ENCODE peak calls at places on chromosomes 11 and 22, in four cellular contexts. J, T, K and I are unnamed samples. For H3K4me1, the result is how much of the 10 kb centered on the place peaks cover.

GRCh38 chr11:114134870-114135269 is 75.4 kb downstream of the ZBTB16 start:
- DNase-seq in K (no peak), T (no peak), J (no peak), I (no peak)

GRCh38 chr11:131754671-131755070 is 384.3 kb downstream of the NTM start:
- DNase-seq in T (no peak), K (no peak), J (no peak), I (no peak)

GRCh38 chr11:79013509-79013908 is 427.3 kb downstream of the TENM4 start:
- DNase-seq in T (no peak), J (no peak), K (no peak), I (no peak)

GRCh38 chr22:22244337-22245250 is at the start of gene VPREB1:
- DNase-seq in J (peak), K (no peak), T (no peak), I (no peak)

GRCh38 chr11:107844041-107844440 is 14.5 kb downstream of the SLC35F2 start:
- DNase-seq in T (no peak), J (no peak), K (no peak), I (no peak)

GRCh38 chr11:134207538-134208239 is 16.1 kb downstream of the NCAPD3 start:
- DNase-seq in K (peak), T (no peak), J (no peak), I (peak)

GRCh38 chr11:105344938-105345337 is 205.4 kb upstream of the CARD18 start:
- DNase-seq in T (no peak), K (no peak), J (no peak), I (no peak)

GRCh38 chr11:84871116-84871515 is 756.0 kb downstream of the DLG2 start:
- DNase-seq in J (no peak), T (no peak), K (no peak), I (no peak)

GRCh38 chr22:36327922-36328551 is 59.7 kb downstream of the MYH9 start:
- DNase-seq in K (no peak), T (peak), J (no peak), I (no peak)

DNA sequence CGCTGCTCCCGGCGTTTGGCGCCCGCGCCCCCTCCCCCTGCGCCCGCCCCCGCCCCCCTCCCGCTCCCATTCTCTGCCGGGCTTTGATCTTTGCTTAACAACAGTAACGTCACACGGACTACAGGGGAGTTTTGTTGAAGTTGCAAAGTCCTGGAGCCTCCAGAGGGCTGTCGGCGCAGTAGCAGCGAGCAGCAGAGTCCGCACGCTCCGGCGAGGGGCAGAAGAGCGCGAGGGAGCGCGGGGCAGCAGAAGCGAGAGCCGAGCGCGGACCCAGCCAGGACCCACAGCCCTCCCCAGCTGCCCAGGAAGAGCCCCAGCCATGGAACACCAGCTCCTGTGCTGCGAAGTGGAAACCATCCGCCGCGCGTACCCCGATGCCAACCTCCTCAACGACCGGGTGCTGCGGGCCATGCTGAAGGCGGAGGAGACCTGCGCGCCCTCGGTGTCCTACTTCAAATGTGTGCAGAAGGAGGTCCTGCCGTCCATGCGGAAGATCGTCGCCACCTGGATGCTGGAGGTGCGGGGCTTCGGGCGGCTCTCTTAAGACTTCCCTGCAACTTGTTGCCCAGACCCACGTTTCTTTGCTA is at the start of gene CCND1:
- DNase-seq in T (peak), K (peak), J (peak), I (peak)
- H3K4me1 ChIP-seq in T (under half), K (under half), J (under half), I (under half)

GRCh38 chr11:122802876-122803275 is 35.4 kb upstream of the CRTAM start:
- DNase-seq in T (no peak), J (no peak), K (no peak), I (no peak)

GRCh38 chr11:122804161-122804560 is 34.1 kb upstream of the CRTAM start:
- DNase-seq in J (no peak), T (no peak), K (no peak), I (no peak)

GRCh38 chr11:122803306-122803705 is 35.0 kb upstream of the CRTAM start:
- DNase-seq in K (no peak), T (no peak), J (no peak), I (no peak)

GRCh38 chr11:122804796-122805195 is 33.5 kb upstream of the CRTAM start:
- DNase-seq in J (no peak), T (no peak), K (no peak), I (no peak)

GRCh38 chr11:122803716-122804115 is 34.6 kb upstream of the CRTAM start:
- DNase-seq in J (no peak), T (no peak), K (no peak), I (no peak)
- H3K4me1 ChIP-seq in J (under half), T (under half), K (under half), I (under half)

DNA sequence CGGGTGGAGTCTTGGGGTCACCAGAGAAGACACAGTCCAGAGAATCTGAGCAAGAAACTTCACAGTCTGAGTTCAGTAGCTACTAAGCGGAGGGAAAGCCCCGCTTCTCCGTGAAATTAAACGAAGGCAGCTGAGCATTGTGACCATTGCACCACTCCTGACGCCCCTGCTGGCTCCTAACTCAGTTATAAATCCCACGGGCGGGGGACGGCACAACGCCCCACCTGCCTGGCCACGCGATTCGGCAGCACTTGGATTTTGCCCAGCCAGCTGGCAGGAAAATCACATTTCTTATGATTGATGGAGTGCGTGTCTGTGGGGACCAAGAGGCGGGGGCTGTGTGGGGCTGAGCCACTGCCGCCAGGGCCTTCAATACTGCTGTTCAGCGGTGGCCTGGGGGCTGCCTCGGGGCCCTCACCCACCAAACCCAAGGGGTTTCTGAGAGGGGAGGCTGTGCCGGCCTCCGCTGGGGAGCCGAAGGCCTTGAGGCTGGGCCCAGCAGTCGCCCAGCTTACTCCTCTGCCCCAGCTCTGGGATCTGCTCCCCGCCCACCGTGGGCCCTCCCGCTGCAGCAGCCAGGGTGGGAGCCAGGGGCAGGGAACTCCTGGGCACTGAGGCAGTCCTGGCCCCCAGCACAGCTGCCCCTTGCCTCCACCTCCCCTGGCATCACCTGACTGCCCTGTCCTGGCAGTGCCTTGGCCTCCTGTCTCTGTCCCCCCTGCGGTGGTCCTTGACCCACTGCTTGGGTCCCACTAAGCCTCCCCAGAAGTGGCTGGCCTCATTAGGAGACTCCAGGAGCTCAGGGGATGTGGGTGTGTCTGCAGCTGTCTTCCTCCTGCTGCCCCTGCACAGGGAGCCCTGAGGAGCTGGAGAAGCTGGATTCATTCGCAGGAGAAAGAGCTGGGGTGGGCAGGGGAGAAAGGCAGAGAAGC is 30.8 kb downstream of the SHISAL1 start:
- DNase-seq in K (no peak), J (no peak), T (no peak), I (no peak)
- H3K4me1 ChIP-seq in K (under half), J (under half), T (under half), I (under half)

DNA sequence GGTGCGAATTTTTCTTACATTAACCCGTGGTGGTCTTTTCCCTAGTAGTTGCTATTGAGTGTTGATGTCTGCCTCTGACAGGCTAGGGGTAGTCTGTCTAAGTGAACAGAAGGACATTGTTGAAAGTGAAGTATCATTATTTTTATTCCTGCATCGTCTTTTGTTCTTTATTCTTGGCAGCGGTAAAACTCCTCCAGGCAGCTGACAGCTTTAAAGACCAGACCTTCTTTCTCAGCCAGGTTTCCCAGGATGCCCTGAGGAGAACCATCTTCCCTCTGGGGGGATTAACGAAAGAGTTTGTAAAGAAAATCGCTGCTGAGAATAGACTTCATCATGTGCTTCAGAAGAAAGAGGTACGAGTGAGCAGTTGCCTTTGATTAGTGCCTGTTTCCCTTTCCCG is 14.6 kb downstream of the TRMU start:
- DNase-seq in T (no peak), K (no peak), J (no peak), I (no peak)
- H3K4me1 ChIP-seq in T (under half), K (under half), J (under half), I (under half)

DNA sequence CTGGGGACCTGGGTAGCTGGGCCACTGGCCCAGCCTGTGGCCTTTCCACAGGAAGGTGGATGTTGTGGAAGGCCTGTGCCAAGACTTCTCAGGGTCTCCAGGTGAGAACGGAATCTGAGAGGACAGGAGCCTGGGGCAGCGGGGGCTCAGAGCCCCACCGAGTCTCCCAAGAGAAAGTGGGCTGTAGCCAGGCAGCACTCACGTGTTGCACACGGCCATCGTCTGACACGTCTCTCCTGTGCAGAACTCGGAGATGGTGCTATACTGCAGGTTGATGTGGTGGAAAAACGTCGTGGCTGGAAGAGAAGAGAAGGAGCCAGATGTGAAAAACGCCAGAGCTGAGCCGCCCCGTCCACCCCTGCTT is 6.4 kb downstream of the MOB2 start:
- DNase-seq in K (no peak), T (no peak), J (no peak), I (no peak)
- H3K4me1 ChIP-seq in K (under half), T (under half), J (under half), I (under half)

GRCh38 chr11:73311394-73311869 is 3.4 kb downstream of the ARHGEF17 start:
- DNase-seq in J (no peak), T (no peak), K (no peak), I (no peak)

GRCh38 chr11:73312036-73312435 is 4.0 kb downstream of the ARHGEF17 start:
- DNase-seq in J (no peak), T (no peak), K (no peak), I (no peak)

GRCh38 chr11:73314121-73314948 is 6.3 kb downstream of the ARHGEF17 start:
- DNase-seq in K (no peak), J (no peak), T (peak), I (no peak)

GRCh38 chr11:73313652-73314051 is 5.6 kb downstream of the ARHGEF17 start:
- DNase-seq in K (no peak), T (no peak), J (no peak), I (no peak)

GRCh38 chr11:73312806-73313403 is 4.8 kb downstream of the ARHGEF17 start:
- DNase-seq in K (no peak), T (no peak), J (no peak), I (no peak)
- H3K4me1 ChIP-seq in K (under half), T (half or more), J (under half), I (under half)

GRCh38 chr22:20634560-20635226 is 127.3 kb downstream of the MED15 start:
- DNase-seq in J (no peak), T (no peak), K (no peak), I (no peak)
- H3K4me1 ChIP-seq in J (under half), T (under half), K (under half), I (under half)

GRCh38 chr11:62401356-62401755 is 17.5 kb upstream of the SCGB1A1 start:
- DNase-seq in T (no peak), J (no peak), K (no peak), I (no peak)

GRCh38 chr11:62402226-62402625 is 16.6 kb upstream of the SCGB1A1 start:
- DNase-seq in J (no peak), K (no peak), T (peak), I (peak)

GRCh38 chr11:62400760-62401159 is 18.1 kb upstream of the SCGB1A1 start:
- DNase-seq in T (peak), K (no peak), J (no peak), I (no peak)

GRCh38 chr11:62402994-62403393 is 15.8 kb upstream of the SCGB1A1 start:
- DNase-seq in K (no peak), T (no peak), J (no peak), I (no peak)

GRCh38 chr11:62401781-62402180 is 17.1 kb upstream of the SCGB1A1 start:
- DNase-seq in J (no peak), K (no peak), T (no peak), I (no peak)
- H3K4me1 ChIP-seq in J (under half), K (under half), T (under half), I (under half)